ENCODE peak calls at places on chromosome X, in eight cellular contexts. One of them, this sample, is unnamed.

GRCh38 chrX:108131471-108131870 is 39.9 kb downstream of the ATG4A start:
- DNase-seq in IMR-90: peak
- DNase-seq in SK-N-SH: no peak
- DNase-seq in sigmoid colon: no peak
- DNase-seq in suprapubic skin: no peak
- DNase-seq in PC-3: peak
- DNase-seq in mammary epithelial cell: no peak
- DNase-seq in HCT116: no peak
- DNase-seq in this sample: peak

GRCh38 chrX:114635986-114636385 is 52.1 kb downstream of the HTR2C start:
- DNase-seq in sigmoid colon: no peak
- DNase-seq in PC-3: no peak
- DNase-seq in suprapubic skin: no peak
- DNase-seq in SK-N-SH: no peak
- DNase-seq in IMR-90: no peak
- DNase-seq in HCT116: no peak
- DNase-seq in mammary epithelial cell: no peak
- DNase-seq in this sample: no peak

GRCh38 chrX:143623657-143624056 is 12.2 kb downstream of the SLITRK4 start:
- DNase-seq in PC-3: peak
- DNase-seq in suprapubic skin: no peak
- DNase-seq in SK-N-SH: no peak
- DNase-seq in IMR-90: no peak
- DNase-seq in mammary epithelial cell: no peak
- DNase-seq in HCT116: no peak
- DNase-seq in sigmoid colon: no peak
- DNase-seq in this sample: no peak

GRCh38 chrX:132219343-132219768 is at the start of gene RAP2C:
- DNase-seq in IMR-90: peak
- DNase-seq in PC-3: peak
- DNase-seq in HCT116: peak
- DNase-seq in SK-N-SH: peak
- DNase-seq in mammary epithelial cell: peak
- DNase-seq in suprapubic skin: peak
- DNase-seq in sigmoid colon: peak
- DNase-seq in this sample: peak

GRCh38 chrX:2710041-2710471 is 19.0 kb downstream of the CD99 start:
- DNase-seq in PC-3: peak
- DNase-seq in IMR-90: peak
- DNase-seq in mammary epithelial cell: peak
- DNase-seq in sigmoid colon: peak
- DNase-seq in suprapubic skin: peak
- DNase-seq in HCT116: peak
- DNase-seq in SK-N-SH: no peak
- DNase-seq in this sample: peak

GRCh38 chrX:84363674-84364073 is 138.6 kb downstream of the HDX start:
- DNase-seq in mammary epithelial cell: no peak
- DNase-seq in HCT116: no peak
- DNase-seq in suprapubic skin: no peak
- DNase-seq in PC-3: no peak
- DNase-seq in SK-N-SH: no peak
- DNase-seq in sigmoid colon: no peak
- DNase-seq in IMR-90: no peak
- DNase-seq in this sample: no peak

GRCh38 chrX:106588801-106589200 is 23.0 kb upstream of the RADX start:
- DNase-seq in IMR-90: no peak
- DNase-seq in HCT116: no peak
- DNase-seq in sigmoid colon: no peak
- DNase-seq in mammary epithelial cell: peak
- DNase-seq in suprapubic skin: no peak
- DNase-seq in SK-N-SH: no peak
- DNase-seq in PC-3: no peak
- DNase-seq in this sample: no peak

GRCh38 chrX:124042042-124042441 is 80.5 kb downstream of the STAG2 start:
- DNase-seq in mammary epithelial cell: no peak
- DNase-seq in SK-N-SH: no peak
- DNase-seq in sigmoid colon: no peak
- DNase-seq in IMR-90: peak
- DNase-seq in PC-3: no peak
- DNase-seq in HCT116: no peak
- DNase-seq in suprapubic skin: no peak
- DNase-seq in this sample: no peak

GRCh38 chrX:55598333-55598732 is 24.9 kb upstream of the FOXR2 start:
- DNase-seq in IMR-90: no peak
- DNase-seq in PC-3: no peak
- DNase-seq in HCT116: no peak
- DNase-seq in suprapubic skin: no peak
- DNase-seq in SK-N-SH: no peak
- DNase-seq in sigmoid colon: no peak
- DNase-seq in mammary epithelial cell: no peak
- DNase-seq in this sample: no peak

GRCh38 chrX:124690495-124690894 is 344.1 kb downstream of the SH2D1A start:
- DNase-seq in IMR-90: no peak
- DNase-seq in SK-N-SH: no peak
- DNase-seq in HCT116: no peak
- DNase-seq in sigmoid colon: no peak
- DNase-seq in PC-3: no peak
- DNase-seq in mammary epithelial cell: peak
- DNase-seq in suprapubic skin: no peak
- DNase-seq in this sample: peak

GRCh38 chrX:78103001-78103634 is 930 bp upstream of the PGK1 start:
- DNase-seq in sigmoid colon: no peak
- DNase-seq in HCT116: no peak
- DNase-seq in SK-N-SH: no peak
- DNase-seq in IMR-90: no peak
- DNase-seq in PC-3: no peak
- DNase-seq in mammary epithelial cell: no peak
- DNase-seq in suprapubic skin: no peak
- DNase-seq in this sample: no peak

GRCh38 chrX:68936608-68937007 is 107.8 kb downstream of the EFNB1 start:
- DNase-seq in HCT116: no peak
- DNase-seq in SK-N-SH: no peak
- DNase-seq in suprapubic skin: no peak
- DNase-seq in mammary epithelial cell: peak
- DNase-seq in PC-3: peak
- DNase-seq in IMR-90: peak
- DNase-seq in sigmoid colon: peak
- DNase-seq in this sample: peak

GRCh38 chrX:130079824-130080406 is 30.4 kb downstream of the ELF4 start:
- DNase-seq in SK-N-SH: peak
- DNase-seq in sigmoid colon: peak
- DNase-seq in suprapubic skin: no peak
- DNase-seq in PC-3: peak
- DNase-seq in IMR-90: peak
- DNase-seq in mammary epithelial cell: peak
- DNase-seq in HCT116: peak
- DNase-seq in this sample: peak

GRCh38 chrX:70452143-70452733 is 7.6 kb downstream of the DLG3 start:
- DNase-seq in PC-3: peak
- DNase-seq in SK-N-SH: peak
- DNase-seq in suprapubic skin: no peak
- DNase-seq in sigmoid colon: peak
- DNase-seq in IMR-90: peak
- DNase-seq in HCT116: peak
- DNase-seq in mammary epithelial cell: no peak
- DNase-seq in this sample: no peak

GRCh38 chrX:123330229-123330942 is 146.3 kb downstream of the GRIA3 start:
- DNase-seq in mammary epithelial cell: no peak
- DNase-seq in IMR-90: no peak
- DNase-seq in sigmoid colon: no peak
- DNase-seq in HCT116: no peak
- DNase-seq in suprapubic skin: no peak
- DNase-seq in PC-3: peak
- DNase-seq in SK-N-SH: no peak
- DNase-seq in this sample: no peak

GRCh38 chrX:53678667-53679066 is 7.9 kb downstream of the HUWE1 start:
- DNase-seq in mammary epithelial cell: no peak
- DNase-seq in IMR-90: no peak
- DNase-seq in HCT116: no peak
- DNase-seq in SK-N-SH: no peak
- DNase-seq in sigmoid colon: no peak
- DNase-seq in suprapubic skin: no peak
- DNase-seq in PC-3: peak
- DNase-seq in this sample: no peak

GRCh38 chrX:45669715-45670360 is 469.2 kb upstream of the DIPK2B start:
- DNase-seq in HCT116: no peak
- DNase-seq in sigmoid colon: no peak
- DNase-seq in PC-3: no peak
- DNase-seq in suprapubic skin: no peak
- DNase-seq in IMR-90: peak
- DNase-seq in SK-N-SH: no peak
- DNase-seq in mammary epithelial cell: no peak
- DNase-seq in this sample: no peak

DNA sequence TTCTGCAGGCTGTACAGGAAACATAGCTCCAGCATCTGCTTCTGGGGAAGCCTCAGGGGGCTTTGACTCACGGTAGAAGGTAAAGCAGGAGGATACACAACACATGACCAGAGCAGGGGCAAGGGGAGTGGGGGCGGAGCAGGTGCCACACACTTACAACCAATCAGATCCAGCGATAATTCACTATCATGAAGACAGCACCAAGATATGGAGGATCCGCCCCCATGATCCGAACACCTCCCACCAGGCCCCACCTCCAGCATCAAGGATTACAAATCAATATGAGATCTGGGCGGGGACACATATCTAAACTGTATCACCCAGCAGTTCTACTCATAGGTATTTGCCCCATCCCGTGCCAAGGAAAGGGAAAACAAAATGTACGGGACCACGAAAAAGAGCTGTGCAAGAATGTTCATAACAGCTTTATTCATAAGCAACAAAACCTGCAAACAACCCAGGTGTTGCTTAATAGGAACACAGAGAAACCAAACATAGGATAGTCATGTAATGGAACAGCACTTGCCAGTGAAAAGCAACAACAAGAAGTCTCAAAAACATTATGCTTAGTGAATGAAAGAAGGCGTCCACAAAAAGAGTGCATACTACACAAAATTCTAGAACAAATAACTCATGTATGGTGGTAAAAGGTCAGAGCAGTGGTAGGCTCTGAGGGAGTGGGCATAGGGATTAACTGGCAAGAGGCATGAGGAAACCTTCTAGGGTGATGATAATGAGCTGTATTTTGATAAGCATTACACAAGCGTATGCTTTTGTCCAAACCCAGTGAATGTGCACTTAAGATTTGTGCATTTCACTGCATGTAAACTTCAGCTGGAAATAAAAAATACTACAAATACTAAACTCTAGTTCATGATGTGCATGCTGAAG is 130.9 kb upstream of the FAM9B start:
- DNase-seq in HCT116: no peak
- DNase-seq in suprapubic skin: no peak
- DNase-seq in sigmoid colon: no peak
- DNase-seq in SK-N-SH: no peak
- DNase-seq in mammary epithelial cell: peak
- DNase-seq in IMR-90: no peak
- DNase-seq in PC-3: peak
- DNase-seq in this sample: no peak
- H3K27ac ChIP-seq in HCT116: no peak
- H3K27ac ChIP-seq in suprapubic skin: no peak
- H3K27ac ChIP-seq in sigmoid colon: no peak
- H3K27ac ChIP-seq in SK-N-SH: no peak
- H3K27ac ChIP-seq in mammary epithelial cell: no peak
- H3K27ac ChIP-seq in IMR-90: peak
- H3K27ac ChIP-seq in PC-3: peak
- H3K27ac ChIP-seq in this sample: no peak

GRCh38 chrX:16671005-16671404 is 21.0 kb downstream of the S100G start:
- DNase-seq in sigmoid colon: no peak
- DNase-seq in SK-N-SH: peak
- DNase-seq in suprapubic skin: no peak
- DNase-seq in PC-3: peak
- DNase-seq in HCT116: peak
- DNase-seq in mammary epithelial cell: peak
- DNase-seq in IMR-90: peak
- DNase-seq in this sample: peak
- TF ChIP-seq CTCF in sigmoid colon: no peak
- TF ChIP-seq CTCF in SK-N-SH: peak
- TF ChIP-seq CTCF in suprapubic skin: no peak
- TF ChIP-seq CTCF in PC-3: peak
- TF ChIP-seq CTCF in HCT116: peak
- TF ChIP-seq CTCF in mammary epithelial cell: peak
- TF ChIP-seq CTCF in IMR-90: peak
- TF ChIP-seq CTCF in this sample: peak

DNA sequence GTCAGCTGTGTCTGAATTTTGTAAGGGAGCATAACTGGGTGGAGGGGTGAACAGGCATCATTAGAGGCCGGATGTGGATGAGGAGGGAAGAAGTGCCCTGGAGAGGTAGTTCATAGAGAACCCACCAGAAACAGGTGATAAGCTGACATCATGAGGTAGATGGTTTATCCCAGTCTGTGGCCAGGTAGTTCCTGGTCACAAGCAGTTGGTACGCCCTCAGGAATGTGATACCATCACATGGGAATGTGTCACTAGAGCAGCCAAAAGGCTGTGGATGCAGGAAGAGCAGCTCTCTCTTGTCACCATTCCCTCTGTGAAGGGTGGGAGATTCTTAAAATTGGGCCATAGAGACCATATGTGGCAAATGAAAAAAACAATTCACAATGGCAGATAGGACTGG is 21.9 kb downstream of the MSN start:
- DNase-seq in sigmoid colon: no peak
- DNase-seq in suprapubic skin: no peak
- DNase-seq in HCT116: no peak
- DNase-seq in PC-3: peak
- DNase-seq in IMR-90: no peak
- DNase-seq in mammary epithelial cell: peak
- DNase-seq in SK-N-SH: no peak
- DNase-seq in this sample: no peak
- H3K27ac ChIP-seq in sigmoid colon: peak
- H3K27ac ChIP-seq in suprapubic skin: no peak
- H3K27ac ChIP-seq in HCT116: no peak
- H3K27ac ChIP-seq in PC-3: peak
- H3K27ac ChIP-seq in IMR-90: peak
- H3K27ac ChIP-seq in mammary epithelial cell: peak
- H3K27ac ChIP-seq in SK-N-SH: peak
- H3K27ac ChIP-seq in this sample: no peak

GRCh38 chrX:103157511-103158316 is 57.2 kb upstream of the BEX4 start:
- DNase-seq in HCT116: no peak
- DNase-seq in suprapubic skin: no peak
- DNase-seq in PC-3: peak
- DNase-seq in SK-N-SH: peak
- DNase-seq in sigmoid colon: no peak
- DNase-seq in IMR-90: peak
- DNase-seq in mammary epithelial cell: peak
- DNase-seq in this sample: no peak
- TF ChIP-seq CTCF in HCT116: peak
- TF ChIP-seq CTCF in suprapubic skin: peak
- TF ChIP-seq CTCF in PC-3: peak
- TF ChIP-seq CTCF in SK-N-SH: peak
- TF ChIP-seq CTCF in sigmoid colon: no peak
- TF ChIP-seq CTCF in IMR-90: peak
- TF ChIP-seq CTCF in mammary epithelial cell: peak
- TF ChIP-seq CTCF in this sample: peak

GRCh38 chrX:48531359-48531954 is 8.1 kb upstream of the TBC1D25 start:
- DNase-seq in PC-3: peak
- DNase-seq in HCT116: no peak
- DNase-seq in suprapubic skin: no peak
- DNase-seq in sigmoid colon: peak
- DNase-seq in IMR-90: peak
- DNase-seq in mammary epithelial cell: peak
- DNase-seq in SK-N-SH: no peak
- DNase-seq in this sample: peak
- H3K27ac ChIP-seq in PC-3: peak
- H3K27ac ChIP-seq in HCT116: peak
- H3K27ac ChIP-seq in suprapubic skin: peak
- H3K27ac ChIP-seq in sigmoid colon: no peak
- H3K27ac ChIP-seq in IMR-90: no peak
- H3K27ac ChIP-seq in mammary epithelial cell: peak
- H3K27ac ChIP-seq in SK-N-SH: peak
- H3K27ac ChIP-seq in this sample: peak